ENCODE peak calls at places on chromosome 2, in six cellular contexts. M is hepatic stellate cell; K is activated CD8-positive, alpha-beta memory T cell treated with anti-CD3 and anti-CD28 coated beads for 1 hour; L is IMR-90; F is myocyte; C is GM10248. Y is an unnamed sample.

GRCh38 chr2:7400628-7401027 is 483.4 kb downstream of the RNF144A start:
- DNase-seq in F (no peak), M (no peak), C (no peak), L (no peak), K (no peak), Y (no peak)

GRCh38 chr2:158688722-158689121 is 106.4 kb upstream of the DAPL1 start:
- DNase-seq in M (peak; percentile 11), K (no peak), C (no peak), L (peak; percentile 47), F (peak; percentile 61), Y (no peak)

GRCh38 chr2:165646321-165646801 is 147.7 kb downstream of the GALNT3 start:
- DNase-seq in L (no peak), C (no peak), F (peak; percentile 12), K (no peak), M (no peak), Y (no peak)

GRCh38 chr2:110871637-110872036 is 139.3 kb downstream of the ACOXL start:
- DNase-seq in C (no peak), M (no peak), L (no peak), K (no peak), F (no peak), Y (no peak)

GRCh38 chr2:146821836-146822316 is 1023.0 kb upstream of the ACVR2A start:
- DNase-seq in M (no peak), C (no peak), K (no peak), L (peak; percentile 32), F (peak; percentile 85), Y (peak; percentile 62)

GRCh38 chr2:158778243-158778642 is 16.9 kb upstream of the DAPL1 start:
- DNase-seq in K (no peak), F (no peak), C (no peak), L (no peak), M (no peak), Y (no peak)

GRCh38 chr2:49129034-49129433 is 25.3 kb downstream of the FSHR start:
- DNase-seq in L (no peak), M (no peak), F (no peak), K (no peak), C (peak; percentile 7), Y (no peak)

GRCh38 chr2:17620841-17621240 is 80.3 kb downstream of the VSNL1 start:
- DNase-seq in M (no peak), C (no peak), F (no peak), K (no peak), L (peak; percentile 77), Y (no peak)

Y was measured in HS-27A.